ENCODE peak calls at places on chromosome 12, in nine cellular contexts. K, D, P, S, W, L, T, Z and R are unnamed samples.

GRCh38 chr12:64595863-64596793 is 14.2 kb upstream of the RASSF3 start:
- DNase-seq in W (no peak), L (no peak), S (no peak), P (no peak), K (no peak), D (no peak), T (no peak), Z (no peak), R (no peak)

GRCh38 chr12:29428630-29429029 is 47.7 kb upstream of the ERGIC2 start:
- DNase-seq in D (no peak), K (no peak), T (no peak), Z (no peak), P (peak; percentile 34), L (peak; percentile 99), S (no peak), W (no peak), R (peak; percentile 88)

GRCh38 chr12:120905856-120906384 is 1.8 kb upstream of the SPPL3 start:
- DNase-seq in L (no peak), D (no peak), P (no peak), Z (no peak), S (no peak), K (no peak), W (no peak), T (no peak), R (no peak)

GRCh38 chr12:31567029-31567428 is 23.9 kb downstream of the DENND5B start:
- DNase-seq in L (no peak), K (no peak), W (no peak), T (no peak), S (no peak), D (no peak), Z (no peak), P (no peak), R (no peak)

GRCh38 chr12:40262657-40263056 is 37.9 kb downstream of the LRRK2 start:
- DNase-seq in W (no peak), D (no peak), L (no peak), S (no peak), P (peak; percentile 49), Z (no peak), K (no peak), T (no peak), R (no peak)

GRCh38 chr12:102939670-102940222 is 17.7 kb upstream of the ASCL1 start:
- DNase-seq in W (no peak), S (no peak), P (no peak), T (no peak), L (no peak), Z (no peak), D (no peak), K (no peak), R (no peak)

GRCh38 chr12:70393787-70394519 is 27.9 kb downstream of the KCNMB4 start:
- DNase-seq in D (no peak), P (no peak), K (no peak), S (no peak), T (no peak), W (no peak), L (peak; percentile 74), Z (no peak), R (no peak)

GRCh38 chr12:103855036-103855712 is 14.1 kb upstream of the NT5DC3 start:
- DNase-seq in D (no peak), W (no peak), P (no peak), Z (no peak), T (no peak), L (peak; percentile 46), K (no peak), S (no peak), R (peak; percentile 64)

GRCh38 chr12:6207254-6207942 is 7.2 kb downstream of the CD9 start:
- DNase-seq in T (no peak), D (no peak), L (no peak), W (no peak), Z (no peak), S (no peak), P (no peak), K (no peak), R (no peak)

GRCh38 chr12:6205761-6206160 is 5.6 kb downstream of the CD9 start:
- DNase-seq in K (no peak), T (no peak), Z (no peak), S (no peak), W (no peak), L (no peak), D (no peak), P (no peak), R (no peak)

GRCh38 chr12:6206327-6206726 is 6.1 kb downstream of the CD9 start:
- DNase-seq in Z (no peak), L (no peak), T (no peak), K (no peak), P (no peak), D (no peak), W (no peak), S (no peak), R (no peak)

GRCh38 chr12:6205144-6205539 is 4.9 kb downstream of the CD9 start:
- DNase-seq in S (peak; percentile 68), L (no peak), K (no peak), T (peak; percentile 59), P (no peak), Z (no peak), D (peak; percentile 83), W (no peak), R (peak; percentile 50)

GRCh38 chr12:6208140-6208539 is 7.9 kb downstream of the CD9 start:
- DNase-seq in W (no peak), D (no peak), S (peak; percentile 58), T (no peak), Z (no peak), K (no peak), P (no peak), L (no peak), R (no peak)
- H3K4me1 ChIP-seq in W (peaks cover 8% of the 10 kb centered on the region), D (peaks cover 59% of the 10 kb centered on the region), S (peaks cover 34% of the 10 kb centered on the region), T (peaks cover 90% of the 10 kb centered on the region), Z (peaks cover 8% of the 10 kb centered on the region), K (peaks cover 19% of the 10 kb centered on the region), P (no peaks in the 10 kb centered on the region), L (peaks cover 16% of the 10 kb centered on the region), R (peaks cover 11% of the 10 kb centered on the region)

GRCh38 chr12:115870527-115870926 is 407.0 kb downstream of the MED13L start:
- DNase-seq in K (no peak), S (peak; percentile 77), W (no peak), D (no peak), Z (no peak), T (no peak), P (no peak), L (peak; percentile 27), R (no peak)

GRCh38 chr12:115870021-115870420 is 407.5 kb downstream of the MED13L start:
- DNase-seq in T (no peak), D (no peak), Z (no peak), L (no peak), K (no peak), W (no peak), S (no peak), P (no peak), R (no peak)

GRCh38 chr12:115872212-115872611 is 405.3 kb downstream of the MED13L start:
- DNase-seq in W (no peak), D (no peak), T (no peak), Z (no peak), P (no peak), S (no peak), L (peak; percentile 40), K (no peak), R (no peak)

GRCh38 chr12:115872919-115873357 is 404.6 kb downstream of the MED13L start:
- DNase-seq in K (no peak), P (no peak), L (peak; percentile 99), W (no peak), D (no peak), S (no peak), T (peak; percentile 97), Z (peak; percentile 65), R (no peak)

GRCh38 chr12:115871714-115872113 is 405.8 kb downstream of the MED13L start:
- DNase-seq in P (no peak), S (no peak), K (peak; percentile 66), D (no peak), T (peak; percentile 49), W (no peak), L (peak; percentile 72), Z (no peak), R (peak; percentile 47)
- TF ChIP-seq CTCF in P (peak; percentile 62), S (peak; percentile 59), K (peak; percentile 43), D (no peak), T (peak; percentile 9), W (no peak), L (peak; percentile 74), Z (no peak), R (peak; percentile 73)

DNA sequence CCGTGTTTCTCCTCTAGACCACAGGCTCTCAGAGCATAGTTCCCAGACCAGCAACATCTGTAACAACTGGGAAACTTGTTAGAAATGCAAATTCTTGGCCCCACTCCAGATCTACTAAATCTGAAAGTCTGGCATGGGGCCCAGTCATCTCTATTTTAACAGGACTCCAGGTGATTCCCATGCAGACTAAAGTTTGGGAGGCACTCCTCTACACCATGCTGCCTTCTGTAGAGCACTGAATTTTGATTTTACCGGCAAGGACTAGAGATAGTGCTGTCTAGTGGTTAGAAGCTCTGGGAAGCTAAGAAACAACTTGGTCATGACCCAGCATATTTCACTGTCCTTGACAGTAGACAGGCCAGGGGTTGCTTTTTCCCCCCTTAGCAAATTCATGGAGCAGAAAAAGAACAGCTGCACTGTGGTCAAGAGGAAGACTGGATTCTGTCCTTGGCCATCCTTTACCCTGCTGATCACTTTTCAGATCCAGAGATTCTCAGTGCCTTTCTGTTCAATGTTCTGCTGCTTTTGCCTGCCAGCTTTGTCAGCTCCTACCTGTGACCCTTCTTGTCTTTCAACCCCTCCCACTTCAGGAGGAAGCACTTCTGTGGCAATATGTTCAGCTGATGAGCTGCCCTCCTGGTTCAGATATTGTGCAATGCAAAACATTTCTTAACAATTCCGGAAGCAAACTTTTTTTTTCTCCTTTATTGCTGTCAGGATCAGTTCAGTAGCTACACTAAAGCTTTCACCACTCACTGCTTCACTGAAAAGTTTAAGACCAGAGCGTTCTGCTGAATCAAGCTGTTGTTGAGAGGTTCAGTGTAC is 133.8 kb upstream of the NUDT4 start:
- DNase-seq in L (peak; percentile 41), P (peak; percentile 75), T (peak; percentile 67), K (no peak), W (no peak), Z (peak; percentile 54), S (no peak), D (no peak), R (peak; percentile 51)
- H3K4me1 ChIP-seq in L (no peaks in the 10 kb centered on the region), P (peaks cover 62% of the 10 kb centered on the region), T (peaks cover 16% of the 10 kb centered on the region), K (peaks cover 11% of the 10 kb centered on the region), W (peaks cover 31% of the 10 kb centered on the region), Z (no peaks in the 10 kb centered on the region), S (peaks cover 21% of the 10 kb centered on the region), D (peaks cover 9% of the 10 kb centered on the region), R (peaks cover 35% of the 10 kb centered on the region)

GRCh38 chr12:57522887-57523705 is 472 bp downstream of the MBD6 start:
- DNase-seq in W (peak; percentile 61), S (peak; percentile 80), P (no peak), K (no peak), L (peak; percentile 46), Z (peak; percentile 76), T (peak; percentile 60), D (peak; percentile 85), R (peak; percentile 73)

GRCh38 chr12:57522019-57522886 is at the start of gene MBD6:
- DNase-seq in S (peak; percentile 97), Z (peak; percentile 95), L (peak; percentile 84), T (peak; percentile 94), P (peak; percentile 86), D (peak; percentile 97), K (peak; percentile 96), W (peak; percentile 91), R (peak; percentile 95)

GRCh38 chr12:57520008-57520726 is at the start of gene DDIT3:
- DNase-seq in K (peak; percentile 93), Z (peak; percentile 99), W (peak; percentile 100), S (peak; percentile 100), D (peak; percentile 100), P (peak; percentile 91), L (peak; percentile 98), T (peak; percentile 100), R (peak; percentile 100)

GRCh38 chr12:57519758-57520007 is 631 bp downstream of the DDIT3 start:
- DNase-seq in Z (no peak), D (no peak), K (no peak), P (no peak), W (no peak), S (no peak), T (peak; percentile 50), L (no peak), R (no peak)

GRCh38 chr12:57521475-57522018 is 1.1 kb upstream of the MBD6 start:
- DNase-seq in S (peak; percentile 69), P (no peak), W (peak; percentile 33), T (peak; percentile 57), L (no peak), D (peak; percentile 76), Z (no peak), K (no peak), R (peak; percentile 58)
- TF ChIP-seq CTCF in S (no peak), P (no peak), W (no peak), T (no peak), L (no peak), D (no peak), Z (no peak), K (no peak), R (peak; percentile 16)